ENCODE peak calls at places on chromosomes 5 and 9, in nine cellular contexts. A, O, D, C, K, L, Y, I and P are unnamed samples. For H3K9me3, the result is how much of the 10 kb centered on the place peaks cover.

GRCh38 chr9:90300901-90301688 is 341.5 kb downstream of the DIRAS2 start:
- DNase-seq in A (peak), O (no peak), D (peak), C (no peak), K (no peak), L (peak), Y (no peak), I (no peak), P (no peak)

GRCh38 chr9:116494815-116495634 is 192.1 kb upstream of the TRIM32 start:
- DNase-seq in A (no peak), O (no peak), D (peak), C (no peak), K (no peak), L (peak), Y (peak), I (no peak), P (peak)

GRCh38 chr5:109413463-109413862 is 3.7 kb upstream of the PJA2 start:
- DNase-seq in A (no peak), O (no peak), D (no peak), C (peak), K (no peak), L (peak), Y (peak), I (no peak), P (no peak)

GRCh38 chr9:91720746-91721705 is 229.0 kb downstream of the ROR2 start:
- DNase-seq in A (peak), O (no peak), D (no peak), C (no peak), K (no peak), L (no peak), Y (no peak), I (no peak), P (no peak)

GRCh38 chr9:136149853-136150252 is 31.2 kb upstream of the TMEM250 start:
- DNase-seq in A (no peak), O (no peak), D (no peak), C (no peak), K (no peak), L (no peak), Y (no peak), I (no peak), P (no peak)

GRCh38 chr5:142063878-142064331 is 44.7 kb upstream of the NDFIP1 start:
- DNase-seq in A (peak), O (peak), D (no peak), C (peak), K (no peak), L (peak), Y (peak), I (peak), P (no peak)

GRCh38 chr5:168790691-168791230 is 211.6 kb upstream of the PANK3 start:
- DNase-seq in A (no peak), O (no peak), D (no peak), C (no peak), K (no peak), L (no peak), Y (no peak), I (no peak), P (no peak)

GRCh38 chr9:73137286-73137899 is 14.3 kb upstream of the ANXA1 start:
- DNase-seq in A (no peak), O (no peak), D (peak), C (no peak), K (no peak), L (no peak), Y (no peak), I (no peak), P (no peak)

GRCh38 chr9:128118971-128119665 is 8.4 kb downstream of the PTGES2 start:
- DNase-seq in A (peak), O (no peak), D (no peak), C (peak), K (no peak), L (peak), Y (peak), I (no peak), P (no peak)

GRCh38 chr5:137778772-137779564 is 24.8 kb upstream of the HNRNPA0 start:
- DNase-seq in A (no peak), O (no peak), D (peak), C (no peak), K (no peak), L (no peak), Y (no peak), I (no peak), P (no peak)

GRCh38 chr5:150660108-150660831 is 781 bp upstream of the MYOZ3 start:
- DNase-seq in A (no peak), O (no peak), D (no peak), C (no peak), K (no peak), L (peak), Y (no peak), I (no peak), P (no peak)

GRCh38 chr5:147411612-147412310 is 98.1 kb downstream of the DPYSL3 start:
- DNase-seq in A (no peak), O (no peak), D (no peak), C (no peak), K (no peak), L (no peak), Y (no peak), I (no peak), P (no peak)

GRCh38 chr9:123399803-123400378 is 43.9 kb downstream of the CRB2 start:
- DNase-seq in A (no peak), O (no peak), D (peak), C (no peak), K (no peak), L (no peak), Y (no peak), I (no peak), P (no peak)

GRCh38 chr5:91118802-91119201 is 264.3 kb downstream of the ARRDC3 start:
- DNase-seq in A (no peak), O (no peak), D (no peak), C (no peak), K (no peak), L (no peak), Y (no peak), I (no peak), P (no peak)

GRCh38 chr9:97046228-97046627 is 7.3 kb upstream of the CTSV start:
- DNase-seq in A (no peak), O (no peak), D (peak), C (no peak), K (peak), L (peak), Y (peak), I (no peak), P (no peak)

GRCh38 chr5:142012186-142012785 is 541 bp downstream of the GNPDA1 start:
- DNase-seq in A (peak), O (peak), D (peak), C (peak), K (no peak), L (peak), Y (peak), I (peak), P (no peak)

GRCh38 chr5:131534995-131535394 is 100.0 kb downstream of the RAPGEF6 start:
- DNase-seq in A (no peak), O (no peak), D (no peak), C (no peak), K (no peak), L (no peak), Y (no peak), I (no peak), P (no peak)

GRCh38 chr9:122033775-122034373 is 59.2 kb downstream of the TTLL11 start:
- DNase-seq in A (no peak), O (no peak), D (no peak), C (no peak), K (no peak), L (no peak), Y (no peak), I (no peak), P (no peak)

GRCh38 chr9:109171926-109172325 is 4.9 kb upstream of the FRRS1L start:
- DNase-seq in A (no peak), O (no peak), D (no peak), C (no peak), K (no peak), L (no peak), Y (no peak), I (no peak), P (no peak)

GRCh38 chr5:134145779-134146581 is 30.8 kb downstream of the SKP1 start:
- DNase-seq in A (peak), O (peak), D (peak), C (peak), K (peak), L (peak), Y (peak), I (peak), P (no peak)

DNA sequence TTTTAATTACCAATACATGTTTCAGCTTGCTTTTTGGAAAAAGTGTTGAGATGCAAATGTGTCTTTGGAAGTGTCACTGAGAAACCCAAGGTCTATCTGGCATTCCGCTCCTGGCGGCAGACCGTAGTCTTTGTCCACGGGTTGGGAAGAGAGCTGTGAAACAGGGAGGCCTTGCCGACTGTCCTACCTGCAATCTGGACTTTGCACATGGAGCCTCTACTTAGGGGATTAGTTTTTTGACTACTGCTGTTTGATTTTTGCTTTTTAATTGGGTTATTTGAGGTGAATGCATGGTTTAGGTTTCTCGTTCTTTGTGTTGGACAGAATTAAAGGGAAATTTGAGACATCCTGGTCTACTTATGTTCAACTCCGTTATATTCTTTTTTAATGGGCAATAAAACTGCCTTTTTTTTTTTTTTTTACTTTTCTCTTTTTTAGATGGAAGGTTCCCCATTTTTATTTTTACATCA is 25.7 kb downstream of the TRIO start:
- DNase-seq in A (no peak), O (no peak), D (no peak), C (no peak), K (no peak), L (no peak), Y (no peak), I (no peak), P (peak)
- H3K9me3 ChIP-seq in A (under half), O (under half), D (under half), C (under half), K (under half), L (under half), Y (under half), I (under half), P (under half)

GRCh38 chr5:72281764-72282499 is 38.1 kb downstream of the MRPS27 start:
- DNase-seq in A (no peak), O (no peak), D (peak), C (no peak), K (no peak), L (no peak), Y (no peak), I (no peak), P (no peak)
- TF ChIP-seq POLR2A in A (no peak), O (no peak), D (no peak), C (no peak), K (no peak), L (no peak), Y (no peak), I (no peak), P (no peak)

GRCh38 chr5:17180957-17181723 is 36.3 kb upstream of the BASP1 start:
- DNase-seq in A (no peak), O (no peak), D (peak), C (no peak), K (no peak), L (no peak), Y (no peak), I (no peak), P (no peak)

GRCh38 chr5:17182494-17182893 is 34.9 kb upstream of the BASP1 start:
- DNase-seq in A (no peak), O (no peak), D (no peak), C (no peak), K (no peak), L (no peak), Y (no peak), I (no peak), P (no peak)

GRCh38 chr5:17180330-17180843 is 37.0 kb upstream of the BASP1 start:
- DNase-seq in A (no peak), O (no peak), D (no peak), C (no peak), K (no peak), L (no peak), Y (no peak), I (no peak), P (no peak)

GRCh38 chr5:17177491-17178204 is 39.8 kb upstream of the BASP1 start:
- DNase-seq in A (no peak), O (no peak), D (no peak), C (no peak), K (no peak), L (no peak), Y (no peak), I (no peak), P (no peak)

DNA sequence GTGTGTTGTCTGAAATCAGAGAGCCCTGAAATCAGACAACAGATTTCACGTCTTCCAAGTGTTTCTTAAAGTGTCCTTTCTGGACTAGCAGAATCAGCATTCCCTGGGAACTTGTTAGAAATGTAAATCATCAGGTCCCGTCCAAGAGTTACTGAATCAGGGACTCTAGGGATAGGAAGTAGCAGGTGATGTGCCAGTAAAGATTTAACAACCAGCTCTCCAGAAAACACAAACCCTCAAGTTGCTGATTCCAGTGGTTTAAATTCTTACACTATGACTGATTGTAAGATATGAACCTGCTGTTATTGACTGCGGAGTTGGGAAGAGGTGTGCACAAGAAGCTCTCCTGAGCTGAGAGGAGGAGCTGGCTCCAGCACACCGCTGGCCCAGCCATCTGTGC is 39.1 kb upstream of the BASP1 start:
- DNase-seq in A (no peak), O (no peak), D (no peak), C (no peak), K (no peak), L (no peak), Y (no peak), I (no peak), P (no peak)
- H3K9me3 ChIP-seq in A (under half), O (under half), D (under half), C (under half), K (under half), L (under half), Y (under half), I (under half), P (under half)

DNA sequence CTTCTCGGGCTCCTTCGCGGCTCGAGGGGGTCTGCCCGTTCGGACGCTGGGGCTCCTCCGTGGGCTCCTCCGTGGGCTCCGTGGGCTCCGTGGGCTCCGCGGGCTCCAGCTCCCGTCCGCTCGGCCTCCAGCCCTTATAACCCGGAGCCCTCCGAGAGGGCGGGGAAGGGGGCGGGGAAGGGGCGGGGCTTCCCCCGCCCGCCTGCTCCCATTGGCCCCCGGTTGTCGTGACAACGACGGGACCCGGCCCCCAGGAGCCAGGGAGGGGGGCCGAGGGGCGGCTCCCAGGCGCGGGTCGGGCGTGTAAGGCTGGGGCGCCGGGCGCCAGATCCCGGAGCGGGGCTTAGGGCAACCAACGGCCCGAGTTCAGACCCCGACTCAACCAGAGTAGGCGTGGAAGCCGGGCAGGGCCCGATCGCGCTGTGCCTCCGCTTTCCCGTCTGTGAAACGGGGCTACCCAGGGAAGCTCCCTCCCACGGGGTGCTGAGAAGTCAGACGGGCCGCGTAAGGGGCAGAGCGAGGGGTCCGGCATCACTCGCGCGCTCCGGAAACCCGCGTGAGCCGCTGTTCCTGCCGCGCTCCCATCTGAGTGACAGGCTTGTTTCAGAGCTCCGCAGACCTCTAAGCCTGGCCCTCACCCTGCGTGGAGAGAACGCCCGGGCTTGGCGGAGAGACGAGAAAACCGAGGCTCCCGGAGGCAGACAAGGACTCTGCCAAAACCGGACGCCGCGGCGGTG is at the start of gene GFPT2:
- DNase-seq in A (peak), O (peak), D (peak), C (peak), K (peak), L (peak), Y (peak), I (peak), P (peak)
- TF ChIP-seq POLR2A in A (peak), O (no peak), D (peak), C (no peak), K (no peak), L (no peak), Y (no peak), I (peak), P (no peak)

GRCh38 chr5:162996052-162996451 is 441.3 kb upstream of the CCNG1 start:
- DNase-seq in A (no peak), O (no peak), D (no peak), C (no peak), K (no peak), L (no peak), Y (no peak), I (no peak), P (no peak)
- H3K9me3 ChIP-seq in A (under half), O (under half), D (under half), C (under half), K (under half), L (under half), Y (under half), I (under half), P (under half)

GRCh38 chr5:140012443-140012842 is 30.7 kb downstream of the NRG2 start:
- DNase-seq in A (no peak), O (no peak), D (no peak), C (no peak), K (no peak), L (no peak), Y (no peak), I (no peak), P (no peak)

GRCh38 chr5:140013536-140013935 is 29.6 kb downstream of the NRG2 start:
- DNase-seq in A (no peak), O (no peak), D (no peak), C (no peak), K (no peak), L (no peak), Y (no peak), I (no peak), P (no peak)

GRCh38 chr5:140010798-140011197 is 32.3 kb downstream of the NRG2 start:
- DNase-seq in A (no peak), O (no peak), D (no peak), C (no peak), K (no peak), L (no peak), Y (no peak), I (no peak), P (no peak)

GRCh38 chr5:140014751-140015150 is 28.3 kb downstream of the NRG2 start:
- DNase-seq in A (no peak), O (no peak), D (no peak), C (no peak), K (no peak), L (no peak), Y (no peak), I (no peak), P (no peak)

DNA sequence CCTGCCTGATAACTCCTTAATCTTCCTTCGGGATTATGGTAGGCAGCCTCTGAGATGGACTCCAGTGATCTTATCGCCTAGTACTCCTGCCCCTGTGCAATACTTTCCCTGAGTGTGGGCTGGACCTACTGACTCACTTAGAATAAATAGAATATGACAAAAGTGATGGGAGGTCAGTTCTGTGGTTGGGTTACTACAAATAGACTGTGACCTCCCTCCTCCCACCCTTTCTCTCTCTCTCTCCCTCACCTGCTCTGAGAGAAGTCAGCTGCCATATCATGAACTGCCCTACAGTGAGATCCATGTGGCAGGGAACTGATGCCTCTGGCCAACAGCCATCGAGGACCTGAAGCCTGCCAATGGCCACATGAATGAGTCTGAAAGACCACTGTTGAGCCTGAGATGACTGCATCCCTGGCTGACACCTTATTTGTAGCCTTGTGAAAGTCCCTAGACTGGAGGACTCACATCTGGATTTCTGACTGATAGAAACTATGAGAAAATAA is 31.7 kb downstream of the NRG2 start:
- DNase-seq in A (no peak), O (peak), D (peak), C (no peak), K (no peak), L (no peak), Y (peak), I (no peak), P (no peak)
- TF ChIP-seq POLR2A in A (no peak), O (no peak), D (no peak), C (no peak), K (no peak), L (no peak), Y (no peak), I (no peak), P (no peak)